ENCODE peak calls at places on chromosome 2, in seven cellular contexts. One of them, this sample, is unnamed.

GRCh38 chr2:10354399-10354798 is 51.7 kb downstream of the HPCAL1 start:
- DNase-seq in heart right ventricle: no peak
- DNase-seq in AG10803: no peak
- DNase-seq in kidney epithelial cell: no peak
- DNase-seq in CD8-positive, alpha-beta T cell: no peak
- DNase-seq in astrocyte of the spinal cord: no peak
- DNase-seq in fibroblast of lung: no peak
- DNase-seq in this sample: no peak

GRCh38 chr2:221434155-221434554 is 137.9 kb downstream of the EPHA4 start:
- DNase-seq in fibroblast of lung: peak
- DNase-seq in astrocyte of the spinal cord: peak
- DNase-seq in kidney epithelial cell: no peak
- DNase-seq in heart right ventricle: no peak
- DNase-seq in CD8-positive, alpha-beta T cell: no peak
- DNase-seq in AG10803: no peak
- DNase-seq in this sample: no peak

GRCh38 chr2:54859997-54860701 is 136.7 kb downstream of the EML6 start:
- DNase-seq in astrocyte of the spinal cord: peak
- DNase-seq in heart right ventricle: no peak
- DNase-seq in CD8-positive, alpha-beta T cell: no peak
- DNase-seq in AG10803: peak
- DNase-seq in fibroblast of lung: peak
- DNase-seq in kidney epithelial cell: peak
- DNase-seq in this sample: no peak

GRCh38 chr2:84924173-84925106 is 19.0 kb downstream of the TMSB10 start:
- DNase-seq in heart right ventricle: peak
- DNase-seq in astrocyte of the spinal cord: peak
- DNase-seq in AG10803: peak
- DNase-seq in fibroblast of lung: peak
- DNase-seq in kidney epithelial cell: no peak
- DNase-seq in CD8-positive, alpha-beta T cell: no peak
- DNase-seq in this sample: no peak

GRCh38 chr2:152525277-152525838 is 190.4 kb downstream of the FMNL2 start:
- DNase-seq in AG10803: peak
- DNase-seq in fibroblast of lung: peak
- DNase-seq in kidney epithelial cell: no peak
- DNase-seq in astrocyte of the spinal cord: peak
- DNase-seq in heart right ventricle: peak
- DNase-seq in CD8-positive, alpha-beta T cell: no peak
- DNase-seq in this sample: no peak

GRCh38 chr2:24485191-24485590 is 5.9 kb upstream of the NCOA1 start:
- DNase-seq in heart right ventricle: no peak
- DNase-seq in CD8-positive, alpha-beta T cell: no peak
- DNase-seq in fibroblast of lung: no peak
- DNase-seq in kidney epithelial cell: no peak
- DNase-seq in astrocyte of the spinal cord: no peak
- DNase-seq in AG10803: no peak
- DNase-seq in this sample: no peak

GRCh38 chr2:46393352-46393820 is 86.0 kb upstream of the TMEM247 start:
- DNase-seq in heart right ventricle: no peak
- DNase-seq in CD8-positive, alpha-beta T cell: no peak
- DNase-seq in fibroblast of lung: no peak
- DNase-seq in astrocyte of the spinal cord: no peak
- DNase-seq in kidney epithelial cell: no peak
- DNase-seq in AG10803: no peak
- DNase-seq in this sample: no peak

GRCh38 chr2:158325782-158326335 is 130.7 kb downstream of the CCDC148 start:
- DNase-seq in kidney epithelial cell: no peak
- DNase-seq in fibroblast of lung: no peak
- DNase-seq in astrocyte of the spinal cord: no peak
- DNase-seq in CD8-positive, alpha-beta T cell: no peak
- DNase-seq in heart right ventricle: no peak
- DNase-seq in AG10803: no peak
- DNase-seq in this sample: no peak

GRCh38 chr2:177667626-177668025 is 275.1 kb downstream of the AGPS start:
- DNase-seq in astrocyte of the spinal cord: no peak
- DNase-seq in CD8-positive, alpha-beta T cell: no peak
- DNase-seq in AG10803: peak
- DNase-seq in fibroblast of lung: peak
- DNase-seq in kidney epithelial cell: no peak
- DNase-seq in heart right ventricle: no peak
- DNase-seq in this sample: no peak

GRCh38 chr2:235940330-235940729 is 227.9 kb downstream of the GBX2 start:
- DNase-seq in AG10803: peak
- DNase-seq in astrocyte of the spinal cord: peak
- DNase-seq in kidney epithelial cell: no peak
- DNase-seq in heart right ventricle: peak
- DNase-seq in fibroblast of lung: peak
- DNase-seq in CD8-positive, alpha-beta T cell: no peak
- DNase-seq in this sample: no peak

GRCh38 chr2:204491528-204491927 is 53.7 kb upstream of the PARD3B start:
- DNase-seq in kidney epithelial cell: peak
- DNase-seq in AG10803: peak
- DNase-seq in astrocyte of the spinal cord: peak
- DNase-seq in fibroblast of lung: peak
- DNase-seq in CD8-positive, alpha-beta T cell: no peak
- DNase-seq in heart right ventricle: no peak
- DNase-seq in this sample: no peak

GRCh38 chr2:24749069-24749691 is 44.0 kb downstream of the PTRHD1 start:
- DNase-seq in kidney epithelial cell: no peak
- DNase-seq in fibroblast of lung: no peak
- DNase-seq in CD8-positive, alpha-beta T cell: no peak
- DNase-seq in AG10803: no peak
- DNase-seq in heart right ventricle: no peak
- DNase-seq in astrocyte of the spinal cord: no peak
- DNase-seq in this sample: no peak

GRCh38 chr2:172242968-172243367 is 140.3 kb upstream of the DLX2 start:
- DNase-seq in fibroblast of lung: no peak
- DNase-seq in CD8-positive, alpha-beta T cell: no peak
- DNase-seq in kidney epithelial cell: no peak
- DNase-seq in AG10803: no peak
- DNase-seq in heart right ventricle: no peak
- DNase-seq in astrocyte of the spinal cord: no peak
- DNase-seq in this sample: no peak

GRCh38 chr2:105926960-105927678 is 182.4 kb downstream of the NCK2 start:
- DNase-seq in fibroblast of lung: no peak
- DNase-seq in heart right ventricle: peak
- DNase-seq in AG10803: no peak
- DNase-seq in kidney epithelial cell: no peak
- DNase-seq in astrocyte of the spinal cord: no peak
- DNase-seq in CD8-positive, alpha-beta T cell: peak
- DNase-seq in this sample: no peak

GRCh38 chr2:47867205-47867604 is 39.1 kb downstream of the FBXO11 start:
- DNase-seq in heart right ventricle: peak
- DNase-seq in fibroblast of lung: peak
- DNase-seq in CD8-positive, alpha-beta T cell: no peak
- DNase-seq in astrocyte of the spinal cord: peak
- DNase-seq in AG10803: peak
- DNase-seq in kidney epithelial cell: peak
- DNase-seq in this sample: no peak

GRCh38 chr2:143878131-143878530 is 641.8 kb downstream of the ZEB2 start:
- DNase-seq in astrocyte of the spinal cord: no peak
- DNase-seq in heart right ventricle: no peak
- DNase-seq in fibroblast of lung: no peak
- DNase-seq in AG10803: no peak
- DNase-seq in kidney epithelial cell: no peak
- DNase-seq in CD8-positive, alpha-beta T cell: no peak
- DNase-seq in this sample: no peak

GRCh38 chr2:47271054-47272000 is 116.2 kb upstream of the STPG4 start:
- DNase-seq in heart right ventricle: no peak
- DNase-seq in astrocyte of the spinal cord: no peak
- DNase-seq in CD8-positive, alpha-beta T cell: no peak
- DNase-seq in AG10803: no peak
- DNase-seq in kidney epithelial cell: no peak
- DNase-seq in fibroblast of lung: no peak
- DNase-seq in this sample: no peak

GRCh38 chr2:222481941-222482340 is 57.6 kb downstream of the SGPP2 start:
- DNase-seq in astrocyte of the spinal cord: no peak
- DNase-seq in CD8-positive, alpha-beta T cell: no peak
- DNase-seq in heart right ventricle: no peak
- DNase-seq in fibroblast of lung: no peak
- DNase-seq in kidney epithelial cell: no peak
- DNase-seq in AG10803: no peak
- DNase-seq in this sample: no peak

GRCh38 chr2:43105586-43106562 is 120.5 kb downstream of the ZFP36L2 start:
- DNase-seq in kidney epithelial cell: no peak
- DNase-seq in AG10803: peak
- DNase-seq in CD8-positive, alpha-beta T cell: no peak
- DNase-seq in astrocyte of the spinal cord: no peak
- DNase-seq in fibroblast of lung: peak
- DNase-seq in heart right ventricle: peak
- DNase-seq in this sample: no peak

DNA sequence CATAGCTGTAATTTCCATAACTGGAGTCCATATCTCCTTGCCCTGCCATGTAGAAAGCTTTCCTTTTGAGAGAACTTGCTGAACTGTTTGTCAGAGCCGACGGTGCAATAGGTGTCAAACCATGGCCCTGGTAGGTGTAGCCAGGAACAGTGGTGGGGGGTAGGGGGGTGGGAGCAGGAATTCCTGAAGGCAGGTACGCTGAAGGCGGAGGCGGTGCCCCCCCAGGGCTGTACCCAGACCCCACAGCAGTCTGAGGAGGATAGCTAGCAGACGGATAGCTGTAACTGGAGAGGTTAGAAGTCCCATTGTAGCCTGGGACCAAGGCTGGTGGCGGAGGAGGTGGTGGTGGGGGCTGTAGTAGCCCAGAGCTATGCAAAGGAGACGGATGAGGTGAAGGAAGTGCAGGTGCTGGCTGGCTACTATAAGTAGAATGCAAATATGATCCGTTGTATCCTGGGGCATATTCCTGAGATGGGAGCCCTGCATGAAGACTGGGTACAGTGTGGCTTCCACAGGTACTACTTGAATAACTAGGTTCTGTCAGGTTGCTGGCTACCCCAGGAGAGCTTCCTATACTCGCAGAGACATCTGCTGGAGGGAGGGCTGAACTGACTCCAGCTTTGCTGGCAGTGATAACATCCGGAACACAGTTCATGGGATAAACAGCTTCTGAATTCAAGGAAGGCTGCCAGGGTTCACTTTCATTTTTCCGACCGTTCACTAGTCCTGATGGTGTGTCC is 124.8 kb downstream of the FIGN start:
- DNase-seq in astrocyte of the spinal cord: no peak
- DNase-seq in fibroblast of lung: no peak
- DNase-seq in CD8-positive, alpha-beta T cell: no peak
- DNase-seq in kidney epithelial cell: no peak
- DNase-seq in heart right ventricle: no peak
- DNase-seq in AG10803: no peak
- DNase-seq in this sample: no peak
- TF ChIP-seq CTCF in astrocyte of the spinal cord: no peak
- TF ChIP-seq CTCF in fibroblast of lung: no peak
- TF ChIP-seq CTCF in CD8-positive, alpha-beta T cell: no peak
- TF ChIP-seq CTCF in kidney epithelial cell: peak
- TF ChIP-seq CTCF in heart right ventricle: no peak
- TF ChIP-seq CTCF in AG10803: no peak
- TF ChIP-seq CTCF in this sample: no peak

DNA sequence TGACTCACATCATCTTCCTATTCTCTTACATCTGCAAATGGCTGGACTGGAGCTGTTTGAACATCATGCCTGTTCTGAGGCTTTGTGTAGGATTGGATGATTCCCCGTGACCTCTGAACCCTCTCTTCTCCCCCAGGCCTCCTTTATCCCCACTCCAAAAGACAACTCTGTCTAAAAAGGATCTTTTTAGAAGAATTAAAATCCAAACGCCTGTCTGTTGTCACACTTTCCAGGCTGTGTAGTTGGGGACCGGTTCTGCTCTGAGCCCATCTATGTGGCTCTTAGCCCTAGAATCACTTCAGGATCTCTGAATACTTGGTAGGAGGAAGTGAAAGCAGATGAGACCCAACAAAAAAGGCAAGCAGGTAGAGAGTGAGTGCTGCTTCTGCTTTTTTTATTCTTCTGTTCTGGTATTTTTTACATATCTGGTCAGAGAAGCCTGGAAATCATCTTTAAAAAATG is 585 bp downstream of the SP140 start:
- DNase-seq in heart right ventricle: no peak
- DNase-seq in fibroblast of lung: no peak
- DNase-seq in kidney epithelial cell: no peak
- DNase-seq in astrocyte of the spinal cord: no peak
- DNase-seq in CD8-positive, alpha-beta T cell: no peak
- DNase-seq in AG10803: no peak
- DNase-seq in this sample: no peak
- TF ChIP-seq CTCF in heart right ventricle: no peak
- TF ChIP-seq CTCF in fibroblast of lung: no peak
- TF ChIP-seq CTCF in kidney epithelial cell: no peak
- TF ChIP-seq CTCF in astrocyte of the spinal cord: no peak
- TF ChIP-seq CTCF in CD8-positive, alpha-beta T cell: no peak
- TF ChIP-seq CTCF in AG10803: no peak
- TF ChIP-seq CTCF in this sample: no peak

GRCh38 chr2:169395821-169396374 is 33.6 kb upstream of the LRP2 start:
- DNase-seq in heart right ventricle: no peak
- DNase-seq in astrocyte of the spinal cord: no peak
- DNase-seq in fibroblast of lung: no peak
- DNase-seq in CD8-positive, alpha-beta T cell: no peak
- DNase-seq in AG10803: no peak
- DNase-seq in kidney epithelial cell: no peak
- DNase-seq in this sample: no peak

GRCh38 chr2:169393068-169393590 is 30.8 kb upstream of the LRP2 start:
- DNase-seq in kidney epithelial cell: no peak
- DNase-seq in fibroblast of lung: no peak
- DNase-seq in CD8-positive, alpha-beta T cell: no peak
- DNase-seq in astrocyte of the spinal cord: no peak
- DNase-seq in AG10803: no peak
- DNase-seq in heart right ventricle: no peak
- DNase-seq in this sample: no peak

DNA sequence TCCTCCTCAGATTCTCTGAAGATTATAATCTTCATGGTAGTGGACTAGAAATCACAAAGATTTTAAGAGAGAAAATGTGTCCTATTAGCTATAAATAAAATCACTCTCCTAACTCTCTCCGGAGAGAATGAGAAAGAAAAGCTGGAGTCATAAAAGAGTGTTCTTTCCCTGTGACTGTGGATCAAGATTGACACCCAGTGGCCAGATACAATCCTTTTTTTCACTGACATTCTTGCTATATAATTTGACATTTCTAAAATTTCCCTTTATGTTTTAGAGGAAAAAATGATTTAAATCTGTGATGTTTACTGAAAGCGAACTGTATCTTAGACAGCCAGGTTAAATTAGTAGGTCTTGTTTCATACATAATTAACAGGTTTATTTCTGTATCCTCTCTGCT is 35.4 kb upstream of the LRP2 start:
- DNase-seq in heart right ventricle: no peak
- DNase-seq in AG10803: no peak
- DNase-seq in kidney epithelial cell: no peak
- DNase-seq in fibroblast of lung: no peak
- DNase-seq in astrocyte of the spinal cord: no peak
- DNase-seq in CD8-positive, alpha-beta T cell: no peak
- DNase-seq in this sample: no peak
- TF ChIP-seq CTCF in heart right ventricle: peak
- TF ChIP-seq CTCF in AG10803: peak
- TF ChIP-seq CTCF in kidney epithelial cell: peak
- TF ChIP-seq CTCF in fibroblast of lung: no peak
- TF ChIP-seq CTCF in astrocyte of the spinal cord: no peak
- TF ChIP-seq CTCF in CD8-positive, alpha-beta T cell: no peak
- TF ChIP-seq CTCF in this sample: no peak

DNA sequence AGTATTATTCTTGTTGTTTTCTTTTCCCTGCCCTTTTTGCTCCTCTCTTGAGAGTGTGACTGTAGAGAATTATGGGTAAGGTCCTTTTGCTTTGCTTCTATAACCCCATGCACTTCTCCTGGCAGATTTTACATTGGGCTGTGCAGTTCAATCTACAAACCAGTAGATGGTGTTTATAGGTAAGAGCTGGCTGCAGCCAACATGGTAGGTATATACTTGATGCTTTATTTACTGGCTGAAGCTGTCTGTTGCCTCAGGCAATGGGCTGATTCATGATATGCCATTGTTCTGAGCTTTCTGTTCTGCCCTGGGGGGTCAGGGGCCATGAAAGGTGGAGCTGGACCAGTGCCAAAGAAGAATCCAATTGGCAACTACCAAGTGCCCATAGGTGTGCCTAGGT is 48.3 kb upstream of the MYL1 start:
- DNase-seq in AG10803: no peak
- DNase-seq in astrocyte of the spinal cord: no peak
- DNase-seq in fibroblast of lung: no peak
- DNase-seq in kidney epithelial cell: no peak
- DNase-seq in heart right ventricle: no peak
- DNase-seq in CD8-positive, alpha-beta T cell: no peak
- DNase-seq in this sample: no peak
- TF ChIP-seq CTCF in AG10803: no peak
- TF ChIP-seq CTCF in astrocyte of the spinal cord: no peak
- TF ChIP-seq CTCF in fibroblast of lung: no peak
- TF ChIP-seq CTCF in kidney epithelial cell: peak
- TF ChIP-seq CTCF in heart right ventricle: no peak
- TF ChIP-seq CTCF in CD8-positive, alpha-beta T cell: no peak
- TF ChIP-seq CTCF in this sample: no peak